ENCODE peak calls at places on chromosomes 7 and 10, in five cellular contexts. L is fibroblast of the aortic adventitia, P is heart right ventricle, T is NB4, N is choroid plexus epithelial cell. A is an unnamed sample.

GRCh38 chr10:3807928-3808496 is 23.0 kb upstream of the KLF6 start:
- DNase-seq in L (no peak), P (peak), T (no peak), N (no peak), A (no peak)

GRCh38 chr7:7795736-7796135 is 77.3 kb upstream of the RPA3 start:
- DNase-seq in L (peak), P (no peak), T (peak), N (peak), A (peak)

GRCh38 chr10:26860026-26860541 is 674 bp downstream of the ABI1 start:
- DNase-seq in L (peak), P (peak), T (peak), N (peak), A (peak)

GRCh38 chr7:159118623-159119022 is 26.0 kb downstream of the VIPR2 start:
- DNase-seq in L (no peak), P (no peak), T (no peak), N (no peak), A (no peak)

GRCh38 chr7:41005381-41005901 is 697.4 kb downstream of the INHBA start:
- DNase-seq in L (peak), P (no peak), T (no peak), N (peak), A (peak)

GRCh38 chr7:105454058-105454739 is 65.5 kb upstream of the SRPK2 start:
- DNase-seq in L (peak), P (no peak), T (no peak), N (peak), A (peak)

GRCh38 chr10:23073527-23073926 is 21.9 kb upstream of the MSRB2 start:
- DNase-seq in L (no peak), P (no peak), T (no peak), N (no peak), A (peak)

GRCh38 chr7:2980406-2981102 is 63.1 kb downstream of the CARD11 start:
- DNase-seq in L (no peak), P (no peak), T (no peak), N (no peak), A (no peak)

GRCh38 chr7:55365103-55365679 is at the start of gene LANCL2:
- DNase-seq in L (peak), P (no peak), T (no peak), N (peak), A (no peak)

GRCh38 chr7:18151419-18151818 is 123.8 kb upstream of the PRPS1L1 start:
- DNase-seq in L (no peak), P (no peak), T (peak), N (peak), A (no peak)

GRCh38 chr10:25014579-25014978 is 1.4 kb downstream of the ENKUR start:
- DNase-seq in L (no peak), P (no peak), T (no peak), N (no peak), A (no peak)

GRCh38 chr7:46786221-46786951 is 795.5 kb downstream of the TNS3 start:
- DNase-seq in L (no peak), P (no peak), T (no peak), N (peak), A (peak)

GRCh38 chr10:131461093-131461492 is 149.6 kb upstream of the TCERG1L start:
- DNase-seq in L (no peak), P (no peak), T (no peak), N (no peak), A (no peak)

GRCh38 chr10:14358886-14359573 is 28.3 kb upstream of the FRMD4A start:
- DNase-seq in L (no peak), P (no peak), T (no peak), N (no peak), A (peak)

GRCh38 chr7:69598081-69598486 is at the start of gene AUTS2:
- DNase-seq in L (peak), P (peak), T (peak), N (peak), A (peak)

GRCh38 chr7:95485749-95486148 is at the start of gene ASB4:
- DNase-seq in L (no peak), P (no peak), T (no peak), N (no peak), A (no peak)

GRCh38 chr7:103996639-103997038 is 7.2 kb upstream of the RELN start:
- DNase-seq in L (no peak), P (no peak), T (no peak), N (no peak), A (no peak)

GRCh38 chr7:127940365-127941160 is 90.7 kb downstream of the LRRC4 start:
- DNase-seq in L (peak), P (no peak), T (peak), N (peak), A (no peak)

GRCh38 chr10:124733566-124734245 is 10.5 kb downstream of the FAM53B start:
- DNase-seq in L (peak), P (no peak), T (no peak), N (peak), A (no peak)

GRCh38 chr7:39678935-39679690 is 55.7 kb downstream of the RALA start:
- DNase-seq in L (peak), P (no peak), T (peak), N (peak), A (no peak)

GRCh38 chr10:650691-651615 is 38.5 kb downstream of the DIP2C start:
- DNase-seq in L (no peak), P (no peak), T (no peak), N (no peak), A (no peak)

GRCh38 chr7:26549281-26549943 is 257.8 kb downstream of the SNX10 start:
- DNase-seq in L (no peak), P (no peak), T (peak), N (no peak), A (no peak)

GRCh38 chr7:48091506-48092433 is 2.7 kb downstream of the UPP1 start:
- DNase-seq in L (no peak), P (no peak), T (no peak), N (no peak), A (no peak)

GRCh38 chr7:92987095-92987494 is 130.7 kb downstream of the SAMD9 start:
- DNase-seq in L (peak), P (no peak), T (no peak), N (peak), A (peak)

GRCh38 chr10:74282853-74283205 is 131.8 kb downstream of the ADK start:
- DNase-seq in L (peak), P (no peak), T (no peak), N (no peak), A (peak)

GRCh38 chr10:13839430-13839986 is 252.7 kb downstream of the PRPF18 start:
- DNase-seq in L (peak), P (peak), T (no peak), N (peak), A (peak)

DNA sequence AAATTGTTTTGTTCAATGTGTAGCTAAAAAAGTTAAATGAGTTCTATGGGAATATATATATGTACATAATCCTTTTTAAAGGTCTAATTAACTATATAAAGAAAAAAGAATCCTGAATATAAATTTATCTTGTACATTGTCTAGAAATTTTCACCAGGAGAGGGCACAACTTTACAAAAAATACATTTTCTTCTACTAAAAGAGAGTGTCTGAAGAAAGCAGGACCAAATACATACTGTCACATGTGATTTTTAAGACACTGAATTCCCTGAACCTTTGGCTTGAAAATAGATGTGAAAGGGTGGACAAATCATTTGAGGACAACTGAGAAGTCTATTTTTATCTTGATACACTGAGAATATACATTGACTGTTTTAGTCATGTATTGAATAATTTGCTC is 204.3 kb downstream of the DGKB start:
- DNase-seq in L (peak), P (no peak), T (peak), N (peak), A (no peak)
- TF ChIP-seq CTCF in L (no peak), P (no peak), T (no peak), N (no peak), A (no peak)

GRCh38 chr10:19832624-19833507 is 16.6 kb downstream of the PLXDC2 start:
- DNase-seq in L (no peak), P (no peak), T (no peak), N (peak), A (peak)
- H3K4me3 ChIP-seq in L (no peak), P (no peak), T (no peak), N (no peak), A (no peak)

GRCh38 chr10:10514790-10515189 is 502.9 kb upstream of the CELF2 start:
- DNase-seq in L (no peak), P (no peak), T (no peak), N (no peak), A (no peak)
- TF ChIP-seq CTCF in L (no peak), P (no peak), T (no peak), N (no peak), A (no peak)

GRCh38 chr7:1053816-1054370 is 9.5 kb downstream of the GPR146 start:
- DNase-seq in L (no peak), P (no peak), T (no peak), N (no peak), A (no peak)

GRCh38 chr7:1053002-1053411 is 8.7 kb downstream of the GPR146 start:
- DNase-seq in L (no peak), P (no peak), T (peak), N (no peak), A (no peak)

GRCh38 chr7:1055084-1055450 is 10.7 kb downstream of the GPR146 start:
- DNase-seq in L (peak), P (peak), T (peak), N (peak), A (no peak)

GRCh38 chr7:1055491-1056005 is 11.2 kb downstream of the GPR146 start:
- DNase-seq in L (no peak), P (no peak), T (no peak), N (no peak), A (no peak)

DNA sequence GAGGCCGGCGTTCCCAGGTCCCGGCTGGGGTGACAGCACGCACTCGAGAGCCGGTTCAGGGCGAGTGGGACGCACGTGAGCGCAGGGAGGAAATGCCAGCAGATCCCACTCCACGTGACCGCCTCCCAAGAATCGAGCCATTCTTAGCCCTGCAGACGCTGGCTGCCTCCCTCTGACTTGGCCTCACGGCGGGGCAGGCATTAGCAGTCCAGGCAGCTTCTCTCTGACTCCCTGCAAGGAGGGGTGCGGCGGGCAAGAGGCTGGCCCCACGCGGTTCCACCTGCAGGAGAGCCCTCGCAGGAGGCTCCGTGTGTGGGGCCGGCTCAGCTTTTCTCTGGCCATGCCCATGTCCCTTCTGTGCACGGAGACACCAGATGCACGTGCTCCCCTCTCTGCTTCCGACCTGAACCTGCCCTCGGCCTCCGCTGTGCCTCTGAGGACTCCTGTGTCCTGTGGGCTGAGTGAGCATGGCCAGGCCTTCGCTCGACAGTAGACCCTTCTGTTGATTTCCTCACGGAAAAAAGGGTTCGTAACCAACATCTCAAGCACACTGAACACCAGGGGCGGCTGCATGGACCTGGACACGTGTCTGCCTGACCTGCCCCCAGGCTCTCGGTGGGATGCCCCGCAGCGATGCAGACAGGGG is 10.2 kb downstream of the GPR146 start:
- DNase-seq in L (no peak), P (no peak), T (no peak), N (peak), A (no peak)
- H3K4me3 ChIP-seq in L (no peak), P (peak), T (no peak), N (no peak), A (no peak)

DNA sequence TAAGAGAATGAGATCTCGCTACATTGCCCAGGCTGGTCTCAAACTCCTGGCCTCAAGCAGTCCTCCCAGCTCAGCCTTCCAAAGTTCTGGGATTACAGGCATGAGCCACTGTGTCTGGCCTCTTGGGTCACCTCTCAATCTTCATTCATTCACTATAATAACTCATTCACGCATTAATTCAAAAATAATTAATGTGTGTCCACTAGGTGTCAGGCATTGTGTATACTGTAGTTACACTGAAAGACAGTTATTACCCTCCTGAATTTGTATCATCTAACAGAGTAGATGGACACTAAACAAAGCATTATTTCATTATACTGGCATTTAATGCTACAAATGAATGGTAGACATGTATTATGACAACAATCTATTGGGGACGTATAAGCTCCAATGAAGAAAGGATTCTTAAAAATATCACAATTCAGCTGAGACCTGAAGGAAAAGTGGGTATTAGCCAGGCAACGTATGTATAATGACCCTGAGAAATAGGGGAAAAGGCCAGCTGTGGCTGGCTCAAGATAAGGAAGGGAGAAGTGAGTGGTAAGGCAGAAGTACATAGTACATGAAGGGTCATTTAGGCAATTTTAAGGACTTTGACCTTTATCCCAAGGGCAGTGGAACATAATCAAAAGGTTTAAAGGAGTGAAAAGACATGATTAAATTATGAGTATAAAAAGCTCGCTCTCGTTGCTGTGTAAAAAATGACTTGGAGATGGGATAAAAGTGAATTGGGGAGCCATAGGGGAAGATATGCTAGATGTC is 150.7 kb downstream of the BTAF1 start:
- DNase-seq in L (peak), P (no peak), T (peak), N (peak), A (peak)
- TF ChIP-seq CTCF in L (no peak), P (peak), T (no peak), N (peak), A (peak)

GRCh38 chr10:70441161-70441876 is at the start of gene NODAL:
- DNase-seq in L (no peak), P (no peak), T (peak), N (no peak), A (no peak)
- H3K4me3 ChIP-seq in L (no peak), P (peak), T (no peak), N (peak), A (no peak)

GRCh38 chr7:27647489-27647888 is 15.2 kb downstream of the HIBADH start:
- DNase-seq in L (no peak), P (no peak), T (no peak), N (no peak), A (no peak)
- TF ChIP-seq CTCF in L (no peak), P (no peak), T (no peak), N (no peak), A (no peak)

GRCh38 chr10:128000660-128001059 is 93.8 kb downstream of the PTPRE start:
- DNase-seq in L (no peak), P (peak), T (no peak), N (peak), A (peak)
- H3K4me3 ChIP-seq in L (no peak), P (no peak), T (no peak), N (no peak), A (no peak)

GRCh38 chr10:90592903-90593302 is 264.9 kb downstream of the HTR7 start:
- DNase-seq in L (peak), P (peak), T (peak), N (peak), A (peak)
- TF ChIP-seq CTCF in L (peak), P (peak), T (peak), N (peak), A (peak)

DNA sequence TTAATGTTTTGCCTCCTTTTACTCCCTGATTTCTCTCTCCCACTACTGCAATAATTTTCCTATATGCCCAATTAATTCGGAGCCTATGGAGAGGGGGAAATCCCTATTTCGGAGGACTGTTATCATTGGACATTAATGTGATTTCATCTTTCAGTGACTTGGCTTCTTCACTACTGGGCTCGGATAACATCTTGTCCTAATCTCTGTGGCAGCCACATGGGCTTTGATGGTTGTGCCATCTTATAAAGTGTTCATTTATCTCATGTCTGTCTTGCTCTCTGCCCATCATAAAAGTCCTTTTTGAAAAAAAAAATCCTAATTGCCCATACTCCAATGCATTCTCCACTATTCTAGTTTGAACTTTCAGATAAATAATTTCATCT is 15.5 kb upstream of the FAM3C start:
- DNase-seq in L (no peak), P (no peak), T (no peak), N (no peak), A (no peak)
- H3K4me3 ChIP-seq in L (no peak), P (no peak), T (no peak), N (no peak), A (no peak)

A was measured in epithelial cell of esophagus.